ENCODE peak calls at places on chromosomes 11 and 22, in seven cellular contexts. C is neuronal stem cell; K is NT2/D1; B is HCT116; Z is CD8-positive, alpha-beta memory T cell; P is left ventricle myocardium inferior; G is body of pancreas. E is an unnamed sample.
A peak's percentile ranks its signal among the peaks of the same experiment; 100 is the strongest.

GRCh38 chr11:112518371-112518770 is 257.7 kb upstream of the PLET1 start:
- DNase-seq in C (no peak), K (no peak), B (no peak), Z (no peak), P (no peak), G (no peak), E (no peak)

GRCh38 chr11:107783121-107783520 is 71.3 kb upstream of the SLN start:
- DNase-seq in C (no peak), K (no peak), B (no peak), Z (no peak), P (no peak), G (no peak), E (no peak)

GRCh38 chr11:472272-472671 is 22.2 kb downstream of the PTDSS2 start:
- DNase-seq in C (no peak), K (no peak), B (no peak), Z (no peak), P (no peak), G (no peak), E (no peak)

GRCh38 chr22:40418366-40419201 is 48.2 kb downstream of the SGSM3 start:
- DNase-seq in C (no peak), K (no peak), B (no peak), Z (peak; percentile 66), P (peak; percentile 29), G (no peak), E (no peak)

GRCh38 chr11:111603633-111604130 is 1.4 kb downstream of the SIK2 start:
- DNase-seq in C (no peak), K (no peak), B (no peak), Z (no peak), P (no peak), G (no peak), E (no peak)

GRCh38 chr11:100863080-100863581 is 176.0 kb downstream of the ARHGAP42 start:
- DNase-seq in C (peak; percentile 8), K (no peak), B (no peak), Z (no peak), P (no peak), G (peak; percentile 31), E (no peak)

GRCh38 chr11:91926967-91927366 is 297.7 kb upstream of the FAT3 start:
- DNase-seq in C (no peak), K (no peak), B (no peak), Z (no peak), P (peak; percentile 26), G (peak; percentile 31), E (no peak)

GRCh38 chr11:3049430-3050243 is 7.6 kb downstream of the CARS1 start:
- DNase-seq in C (no peak), K (no peak), B (peak; percentile 35), Z (peak; percentile 89), P (peak; percentile 55), G (peak; percentile 81), E (peak; percentile 85)

GRCh38 chr22:28505416-28506156 is 174.1 kb downstream of the TTC28 start:
- DNase-seq in C (no peak), K (no peak), B (no peak), Z (no peak), P (no peak), G (no peak), E (no peak)

GRCh38 chr11:131664811-131665210 is 294.4 kb downstream of the NTM start:
- DNase-seq in C (no peak), K (no peak), B (no peak), Z (no peak), P (no peak), G (no peak), E (no peak)

GRCh38 chr11:57260937-57261783 is 24.1 kb upstream of the APLNR start:
- DNase-seq in C (no peak), K (no peak), B (no peak), Z (no peak), P (no peak), G (no peak), E (no peak)

GRCh38 chr11:104609766-104610165 is 288.5 kb downstream of the CASP12 start:
- DNase-seq in C (no peak), K (no peak), B (no peak), Z (no peak), P (no peak), G (no peak), E (no peak)

GRCh38 chr11:119856681-119857485 is 127.9 kb upstream of the NECTIN1 start:
- DNase-seq in C (no peak), K (no peak), B (no peak), Z (no peak), P (no peak), G (no peak), E (no peak)

GRCh38 chr22:30859714-30860095 is 108.9 kb downstream of the MORC2 start:
- DNase-seq in C (no peak), K (no peak), B (no peak), Z (no peak), P (no peak), G (no peak), E (no peak)

GRCh38 chr11:67438121-67438902 is 830 bp upstream of the PTPRCAP start:
- DNase-seq in C (no peak), K (no peak), B (no peak), Z (peak; percentile 87), P (no peak), G (no peak), E (no peak)

GRCh38 chr11:110829873-110830272 is 117.6 kb upstream of the ARHGAP20 start:
- DNase-seq in C (no peak), K (no peak), B (no peak), Z (no peak), P (no peak), G (no peak), E (no peak)

GRCh38 chr11:19963697-19964340 is 196.5 kb downstream of the DBX1 start:
- DNase-seq in C (no peak), K (no peak), B (no peak), Z (no peak), P (no peak), G (no peak), E (no peak)

GRCh38 chr22:27973851-27974250 is 54.8 kb upstream of the PITPNB start:
- DNase-seq in C (peak; percentile 44), K (no peak), B (no peak), Z (no peak), P (no peak), G (no peak), E (no peak)

GRCh38 chr11:109338131-109338530 is 83.9 kb upstream of the C11orf87 start:
- DNase-seq in C (no peak), K (no peak), B (no peak), Z (no peak), P (no peak), G (no peak), E (no peak)

GRCh38 chr11:109425554-109425953 is 3.6 kb downstream of the C11orf87 start:
- DNase-seq in C (no peak), K (no peak), B (no peak), Z (no peak), P (no peak), G (no peak), E (no peak)

GRCh38 chr11:90250970-90251369 is 28.1 kb upstream of the CHORDC1 start:
- DNase-seq in C (no peak), K (no peak), B (no peak), Z (no peak), P (no peak), G (no peak), E (no peak)

GRCh38 chr22:40224702-40225101 is 47.0 kb downstream of the TNRC6B start:
- DNase-seq in C (no peak), K (no peak), B (no peak), Z (no peak), P (no peak), G (no peak), E (no peak)

GRCh38 chr22:47193606-47194316 is 431.3 kb downstream of the TBC1D22A start:
- DNase-seq in C (no peak), K (no peak), B (no peak), Z (peak; percentile 41), P (no peak), G (no peak), E (peak; percentile 43)

DNA sequence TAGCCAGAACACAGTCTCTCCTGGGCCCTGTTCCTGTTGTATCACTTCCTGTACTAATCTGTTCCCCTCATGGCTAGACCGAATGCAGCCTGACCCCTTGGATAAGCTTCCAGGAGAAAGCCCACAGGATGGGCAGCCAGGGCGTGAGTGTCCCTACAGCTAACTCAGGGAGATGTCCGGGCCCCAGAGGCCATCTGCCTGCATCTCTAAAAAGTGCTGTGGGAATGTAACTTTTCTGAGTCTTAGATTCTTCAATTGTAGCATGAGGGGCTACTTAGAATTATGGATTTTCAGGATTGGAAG is 7.7 kb upstream of the MALAT1 start:
- DNase-seq in C (no peak), K (no peak), B (no peak), Z (no peak), P (peak; percentile 17), G (no peak), E (no peak)
- H3K4me1 ChIP-seq in C (peaks cover 60% of the 10 kb centered on the region), K (peaks cover 37% of the 10 kb centered on the region), B (peaks cover 98% of the 10 kb centered on the region), Z (peaks cover 5% of the 10 kb centered on the region), P (peaks cover 97% of the 10 kb centered on the region), G (peaks cover 90% of the 10 kb centered on the region), E (no peaks in the 10 kb centered on the region)

GRCh38 chr22:48843640-48844039 is 984.0 kb downstream of the BRD1 start:
- DNase-seq in C (no peak), K (no peak), B (no peak), Z (no peak), P (no peak), G (no peak), E (no peak)
- H3K9me3 ChIP-seq in C (no peaks in the 10 kb centered on the region), K (no peaks in the 10 kb centered on the region), B (no peaks in the 10 kb centered on the region), Z (no peaks in the 10 kb centered on the region), P (no peaks in the 10 kb centered on the region), G (no peaks in the 10 kb centered on the region), E (no peaks in the 10 kb centered on the region)

GRCh38 chr22:24046024-24046423 is 34.9 kb downstream of the CABIN1 start:
- DNase-seq in C (no peak), K (no peak), B (no peak), Z (no peak), P (no peak), G (no peak), E (no peak)

GRCh38 chr22:24049211-24049610 is 38.1 kb downstream of the CABIN1 start:
- DNase-seq in C (no peak), K (no peak), B (no peak), Z (no peak), P (no peak), G (no peak), E (no peak)

GRCh38 chr22:24039046-24039445 is 27.9 kb downstream of the CABIN1 start:
- DNase-seq in C (no peak), K (no peak), B (no peak), Z (no peak), P (no peak), G (no peak), E (no peak)

GRCh38 chr22:24040946-24041345 is 29.8 kb downstream of the CABIN1 start:
- DNase-seq in C (no peak), K (no peak), B (no peak), Z (no peak), P (no peak), G (no peak), E (no peak)

DNA sequence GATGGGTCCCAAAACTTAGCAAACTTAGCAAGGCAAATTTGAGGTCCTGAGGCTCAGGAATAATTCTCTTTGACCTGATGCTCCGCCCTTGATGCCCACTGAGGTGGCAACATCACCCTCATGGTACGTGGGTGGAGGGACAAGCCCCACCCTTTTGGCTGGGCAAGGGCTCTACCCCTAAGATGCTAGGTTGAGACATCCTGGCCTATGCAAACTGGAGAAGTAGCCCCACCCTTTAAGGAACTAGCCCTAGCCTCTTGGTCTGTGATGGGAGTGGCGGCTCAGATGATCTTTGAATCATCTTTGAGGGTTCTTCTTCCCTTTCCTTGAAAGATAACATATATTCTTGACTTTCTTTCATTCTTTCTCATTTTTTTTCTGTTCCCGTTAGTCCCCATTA is 32.9 kb downstream of the CABIN1 start:
- DNase-seq in C (no peak), K (no peak), B (no peak), Z (no peak), P (no peak), G (no peak), E (peak; percentile 42)
- H3K36me3 ChIP-seq in C (peaks cover 100% of the 10 kb centered on the region), K (peaks cover 69% of the 10 kb centered on the region), B (peaks cover 21% of the 10 kb centered on the region), Z (peaks cover 36% of the 10 kb centered on the region), P (peaks cover 85% of the 10 kb centered on the region), G (peaks cover 19% of the 10 kb centered on the region), E (peaks cover 53% of the 10 kb centered on the region)

GRCh38 chr11:69840371-69841169 is 21.4 kb upstream of the FGF3 start:
- DNase-seq in C (no peak), K (no peak), B (peak; percentile 76), Z (no peak), P (no peak), G (peak; percentile 55), E (no peak)
- H3K4me1 ChIP-seq in C (peaks cover 18% of the 10 kb centered on the region), K (peaks cover 12% of the 10 kb centered on the region), B (peaks cover 32% of the 10 kb centered on the region), Z (no peaks in the 10 kb centered on the region), P (no peaks in the 10 kb centered on the region), G (no peaks in the 10 kb centered on the region), E (no peaks in the 10 kb centered on the region)

E was measured in right atrium auricular region.